ENCODE peak calls at places on chromosomes 2 and 18, in eight cellular contexts. A is CD4-positive, alpha-beta T cell; P is T follicular helper cell; Q is stimulated activated CD8-positive, alpha-beta memory T cell treated with anti-CD3 and anti-CD28 coated beads, Interleukin-4, amount 100 ng/mL, for 24 hours; K is fibroblast of the conjunctiva; O is WTC11; C is HTR-8/SVneo; X is epithelial cell of esophagus. Z is an unnamed sample.

GRCh38 chr18:2495381-2495780 is 75.9 kb downstream of the METTL4 start:
- DNase-seq in A (no peak), P (no peak), Q (no peak), K (no peak), O (no peak), C (no peak), X (no peak), Z (no peak)

GRCh38 chr18:59353079-59353680 is 5.9 kb downstream of the LMAN1 start:
- DNase-seq in A (no peak), P (no peak), Q (no peak), K (no peak), O (no peak), C (no peak), X (peak), Z (no peak)

GRCh38 chr2:13056259-13056843 is 339.6 kb downstream of the TRIB2 start:
- DNase-seq in A (no peak), P (no peak), Q (no peak), K (no peak), O (no peak), C (peak), X (peak), Z (no peak)

GRCh38 chr2:190376591-190377245 is 31.4 kb upstream of the MFSD6 start:
- DNase-seq in A (no peak), P (no peak), Q (no peak), K (no peak), O (no peak), C (no peak), X (no peak), Z (no peak)

GRCh38 chr2:176234966-176235365 is 34.3 kb upstream of the MTX2 start:
- DNase-seq in A (no peak), P (no peak), Q (no peak), K (no peak), O (no peak), C (no peak), X (no peak), Z (no peak)

GRCh38 chr2:85788603-85789002 is 34.8 kb downstream of the ATOH8 start:
- DNase-seq in A (no peak), P (no peak), Q (no peak), K (no peak), O (no peak), C (no peak), X (no peak), Z (no peak)

GRCh38 chr2:199309973-199310372 is 147.8 kb downstream of the SATB2 start:
- DNase-seq in A (no peak), P (no peak), Q (no peak), K (no peak), O (no peak), C (no peak), X (no peak), Z (no peak)

GRCh38 chr2:231410293-231411004 is 14.9 kb downstream of the B3GNT7 start:
- DNase-seq in A (no peak), P (no peak), Q (no peak), K (no peak), O (peak), C (no peak), X (no peak), Z (no peak)

GRCh38 chr2:222423632-222424280 is 587 bp upstream of the SGPP2 start:
- DNase-seq in A (peak), P (peak), Q (peak), K (no peak), O (no peak), C (no peak), X (peak), Z (peak)

GRCh38 chr18:9173770-9174233 is 37.2 kb downstream of the ANKRD12 start:
- DNase-seq in A (no peak), P (no peak), Q (no peak), K (no peak), O (no peak), C (no peak), X (no peak), Z (peak)